ENCODE peak calls at places on chromosomes 4 and X, in five cellular contexts. One of them, this sample, is unnamed.

GRCh38 chr4:48093949-48094550 is 40.0 kb downstream of the TXK start:
- DNase-seq in gastrocnemius medialis: no peak
- DNase-seq in IMR-90: peak
- DNase-seq in body of pancreas: peak
- DNase-seq in endothelial cell of umbilical vein: peak
- DNase-seq in this sample: peak

GRCh38 chrX:80578518-80579105 is 158.4 kb downstream of the TENT5D start:
- DNase-seq in gastrocnemius medialis: no peak
- DNase-seq in IMR-90: peak
- DNase-seq in body of pancreas: no peak
- DNase-seq in endothelial cell of umbilical vein: peak
- DNase-seq in this sample: peak

GRCh38 chrX:24253469-24253868 is 60.4 kb downstream of the SUPT20HL2 start:
- DNase-seq in gastrocnemius medialis: no peak
- DNase-seq in IMR-90: no peak
- DNase-seq in body of pancreas: no peak
- DNase-seq in endothelial cell of umbilical vein: no peak
- DNase-seq in this sample: no peak

GRCh38 chrX:134542485-134542884 is 82.5 kb downstream of the HPRT1 start:
- DNase-seq in gastrocnemius medialis: no peak
- DNase-seq in IMR-90: peak
- DNase-seq in body of pancreas: peak
- DNase-seq in endothelial cell of umbilical vein: no peak
- DNase-seq in this sample: no peak

GRCh38 chr4:149845643-149846208 is 30.1 kb upstream of the IQCM start:
- DNase-seq in gastrocnemius medialis: no peak
- DNase-seq in IMR-90: no peak
- DNase-seq in body of pancreas: no peak
- DNase-seq in endothelial cell of umbilical vein: no peak
- DNase-seq in this sample: peak

GRCh38 chr4:93396274-93396673 is 432.3 kb upstream of the ATOH1 start:
- DNase-seq in gastrocnemius medialis: no peak
- DNase-seq in IMR-90: peak
- DNase-seq in body of pancreas: no peak
- DNase-seq in endothelial cell of umbilical vein: peak
- DNase-seq in this sample: no peak

GRCh38 chr4:99300934-99301333 is 10.1 kb upstream of the ADH1A start:
- DNase-seq in gastrocnemius medialis: peak
- DNase-seq in IMR-90: peak
- DNase-seq in body of pancreas: peak
- DNase-seq in endothelial cell of umbilical vein: no peak
- DNase-seq in this sample: no peak

GRCh38 chr4:149168645-149169044 is 647.0 kb downstream of the IQCM start:
- DNase-seq in gastrocnemius medialis: no peak
- DNase-seq in IMR-90: peak
- DNase-seq in body of pancreas: no peak
- DNase-seq in endothelial cell of umbilical vein: no peak
- DNase-seq in this sample: no peak

GRCh38 chrX:18951032-18951431 is 32.9 kb downstream of the PHKA2 start:
- DNase-seq in gastrocnemius medialis: no peak
- DNase-seq in IMR-90: no peak
- DNase-seq in body of pancreas: no peak
- DNase-seq in endothelial cell of umbilical vein: no peak
- DNase-seq in this sample: peak

GRCh38 chrX:40331353-40331752 is 233.6 kb upstream of the BCOR start:
- DNase-seq in gastrocnemius medialis: no peak
- DNase-seq in IMR-90: no peak
- DNase-seq in body of pancreas: no peak
- DNase-seq in endothelial cell of umbilical vein: no peak
- DNase-seq in this sample: no peak

GRCh38 chrX:38172596-38172995 is 48.1 kb downstream of the SRPX start:
- DNase-seq in gastrocnemius medialis: no peak
- DNase-seq in IMR-90: peak
- DNase-seq in body of pancreas: no peak
- DNase-seq in endothelial cell of umbilical vein: no peak
- DNase-seq in this sample: no peak

GRCh38 chr4:20700007-20700761 is at the start of gene PACRGL:
- DNase-seq in gastrocnemius medialis: peak
- DNase-seq in IMR-90: peak
- DNase-seq in body of pancreas: peak
- DNase-seq in endothelial cell of umbilical vein: peak
- DNase-seq in this sample: peak
- TF ChIP-seq POLR2A in gastrocnemius medialis: peak
- TF ChIP-seq POLR2A in IMR-90: peak
- TF ChIP-seq POLR2A in body of pancreas: peak
- TF ChIP-seq POLR2A in endothelial cell of umbilical vein: peak
- TF ChIP-seq POLR2A in this sample: peak

GRCh38 chr4:37685726-37686372 is 327 bp downstream of the RELL1 start:
- DNase-seq in gastrocnemius medialis: peak
- DNase-seq in IMR-90: peak
- DNase-seq in body of pancreas: peak
- DNase-seq in endothelial cell of umbilical vein: peak
- DNase-seq in this sample: peak
- TF ChIP-seq POLR2A in gastrocnemius medialis: peak
- TF ChIP-seq POLR2A in IMR-90: peak
- TF ChIP-seq POLR2A in body of pancreas: peak
- TF ChIP-seq POLR2A in endothelial cell of umbilical vein: peak
- TF ChIP-seq POLR2A in this sample: peak

GRCh38 chrX:103663921-103664320 is 22.6 kb downstream of the MORF4L2 start:
- DNase-seq in gastrocnemius medialis: no peak
- DNase-seq in IMR-90: no peak
- DNase-seq in body of pancreas: no peak
- DNase-seq in endothelial cell of umbilical vein: no peak
- DNase-seq in this sample: no peak

GRCh38 chrX:103669745-103670144 is 16.8 kb downstream of the MORF4L2 start:
- DNase-seq in gastrocnemius medialis: no peak
- DNase-seq in IMR-90: no peak
- DNase-seq in body of pancreas: no peak
- DNase-seq in endothelial cell of umbilical vein: no peak
- DNase-seq in this sample: peak

GRCh38 chrX:103664363-103664762 is 22.1 kb downstream of the MORF4L2 start:
- DNase-seq in gastrocnemius medialis: no peak
- DNase-seq in IMR-90: no peak
- DNase-seq in body of pancreas: no peak
- DNase-seq in endothelial cell of umbilical vein: no peak
- DNase-seq in this sample: no peak

DNA sequence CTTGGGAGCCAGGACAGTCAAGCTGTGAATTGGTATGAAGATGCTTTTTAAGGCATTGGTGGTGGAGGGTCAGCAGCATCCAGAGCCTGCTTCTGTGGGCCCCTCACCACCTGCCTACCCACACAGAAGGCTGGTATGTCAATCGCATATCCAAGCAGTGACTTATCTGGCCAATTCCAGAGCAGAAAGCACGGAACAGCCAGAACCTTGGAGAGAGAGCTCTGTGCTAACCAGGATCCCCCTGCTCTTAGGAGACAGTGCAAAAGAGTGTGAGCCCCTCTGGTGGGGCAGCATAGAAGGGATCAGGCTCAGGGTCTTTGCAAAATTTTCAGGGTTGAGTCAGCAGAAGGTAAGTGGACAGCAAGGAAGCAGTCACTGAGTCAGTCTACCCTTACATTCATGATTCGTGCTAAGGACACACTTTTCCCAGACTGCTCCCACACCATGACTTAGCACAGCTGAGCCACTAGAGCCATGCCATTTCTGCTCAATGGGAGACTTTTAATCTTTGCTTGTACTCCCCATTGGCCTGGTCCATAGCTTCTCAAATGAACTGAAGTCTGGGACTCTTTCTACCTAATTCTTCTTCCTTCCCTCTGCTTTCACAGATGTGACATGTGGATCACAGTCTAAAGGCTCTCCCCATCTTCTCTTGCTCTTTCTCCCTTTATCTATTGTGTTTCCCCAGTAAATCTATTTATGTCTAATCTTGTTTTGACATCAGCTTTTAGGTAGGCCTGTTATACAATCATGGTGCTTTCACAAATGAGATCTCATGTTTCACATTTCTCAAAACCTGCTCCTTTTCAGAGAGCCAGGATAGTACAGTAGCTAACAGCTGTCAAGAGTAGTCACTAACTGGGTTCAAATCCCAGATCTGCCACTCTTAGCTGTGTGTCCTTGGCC is 20.0 kb downstream of the MORF4L2 start:
- DNase-seq in gastrocnemius medialis: no peak
- DNase-seq in IMR-90: peak
- DNase-seq in body of pancreas: no peak
- DNase-seq in endothelial cell of umbilical vein: no peak
- DNase-seq in this sample: no peak
- TF ChIP-seq POLR2A in gastrocnemius medialis: no peak
- TF ChIP-seq POLR2A in IMR-90: no peak
- TF ChIP-seq POLR2A in body of pancreas: no peak
- TF ChIP-seq POLR2A in endothelial cell of umbilical vein: no peak
- TF ChIP-seq POLR2A in this sample: no peak

DNA sequence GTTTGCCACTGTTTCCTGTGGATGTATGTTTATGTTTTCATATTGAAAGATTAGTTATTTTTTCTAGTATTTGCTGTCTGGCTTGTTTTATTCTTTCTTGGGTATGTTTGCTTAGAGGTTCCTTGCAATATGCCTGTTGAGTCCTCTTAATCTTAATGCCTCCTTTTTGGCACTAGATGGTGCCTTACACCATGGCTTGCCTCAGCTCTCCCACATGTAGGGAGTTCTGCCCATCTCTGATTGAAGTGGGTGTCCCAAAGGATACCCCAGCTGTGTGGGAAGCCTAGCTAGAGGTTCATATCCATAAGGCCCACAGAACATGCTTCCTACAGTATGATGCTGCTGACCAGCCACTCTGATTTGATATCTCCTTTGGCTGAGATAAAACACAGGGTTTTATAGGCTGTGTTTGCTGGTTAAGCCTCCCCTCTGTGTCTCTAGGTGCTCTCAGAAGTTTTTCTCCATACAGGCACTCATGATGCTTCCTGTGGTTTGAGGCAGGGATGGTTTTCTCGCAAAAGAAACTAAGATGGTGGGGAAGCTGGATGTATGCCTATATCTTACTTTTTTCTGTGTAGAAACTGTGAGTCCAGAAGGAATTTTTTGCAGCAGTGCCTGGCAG is 162.4 kb downstream of the ASB9 start:
- DNase-seq in gastrocnemius medialis: no peak
- DNase-seq in IMR-90: no peak
- DNase-seq in body of pancreas: no peak
- DNase-seq in endothelial cell of umbilical vein: no peak
- DNase-seq in this sample: no peak
- TF ChIP-seq POLR2A in gastrocnemius medialis: no peak
- TF ChIP-seq POLR2A in IMR-90: no peak
- TF ChIP-seq POLR2A in body of pancreas: no peak
- TF ChIP-seq POLR2A in endothelial cell of umbilical vein: no peak
- TF ChIP-seq POLR2A in this sample: no peak

DNA sequence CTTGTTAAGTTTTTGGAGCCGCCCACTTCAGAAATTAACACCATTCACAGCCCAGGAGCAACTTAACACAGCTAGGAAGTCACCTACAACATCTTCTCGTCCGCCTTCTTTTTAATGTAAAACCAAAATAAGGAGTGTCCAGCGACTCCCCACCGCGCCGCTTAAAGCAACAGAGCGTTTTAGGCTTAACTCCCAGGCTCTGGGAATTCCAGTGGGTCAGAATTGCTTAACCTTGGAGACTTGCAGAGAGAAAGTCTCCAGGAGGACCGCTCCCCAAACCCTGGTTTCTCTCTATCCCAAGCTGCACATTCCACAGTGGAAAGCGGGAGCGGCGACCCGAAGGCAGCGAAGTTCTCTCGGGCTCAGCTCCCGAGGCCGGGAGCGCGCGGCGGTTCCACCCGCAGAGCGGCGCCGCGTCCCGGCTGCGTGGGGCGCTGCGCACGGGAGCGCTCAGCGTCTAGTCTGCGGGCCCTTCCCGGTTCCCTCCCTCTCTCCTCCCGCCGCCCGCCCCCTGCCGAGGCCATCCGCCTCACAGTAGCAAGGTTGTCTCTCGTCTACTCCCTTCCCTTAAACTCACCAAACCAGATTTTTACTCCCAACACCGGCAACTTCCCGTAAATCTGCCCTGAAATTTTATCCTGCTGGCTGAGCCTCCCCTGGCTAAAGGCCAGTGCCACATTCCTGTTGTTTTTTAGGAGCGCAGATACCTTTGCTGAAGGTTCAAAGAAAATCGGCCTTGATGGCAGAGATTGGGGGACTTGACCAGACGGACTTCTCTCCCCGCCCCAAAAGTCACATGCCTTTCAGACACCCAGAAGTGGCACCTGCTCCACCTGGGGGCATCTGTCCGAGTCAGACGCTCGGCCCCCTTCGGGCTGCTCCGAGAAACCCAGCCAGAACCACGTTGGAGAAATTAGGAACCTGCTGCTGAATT is at the start of gene RBM47:
- DNase-seq in gastrocnemius medialis: peak
- DNase-seq in IMR-90: peak
- DNase-seq in body of pancreas: peak
- DNase-seq in endothelial cell of umbilical vein: peak
- DNase-seq in this sample: no peak
- TF ChIP-seq POLR2A in gastrocnemius medialis: no peak
- TF ChIP-seq POLR2A in IMR-90: no peak
- TF ChIP-seq POLR2A in body of pancreas: peak
- TF ChIP-seq POLR2A in endothelial cell of umbilical vein: no peak
- TF ChIP-seq POLR2A in this sample: no peak

This sample was measured in erythroblast.